ENCODE peak calls at places on chromosomes 2 and 18, in four cellular contexts. E is activated CD4-positive, alpha-beta T cell treated with anti-CD3 and anti-CD28 coated beads for 4 hours; A is HepG2; W is head of caudate nucleus. Z is an unnamed sample.

GRCh38 chr18:2919600-2919999 is 72.8 kb downstream of the EMILIN2 start:
- DNase-seq in E (no peak), W (no peak), A (no peak), Z (no peak)

GRCh38 chr18:57188851-57189565 is 42.1 kb downstream of the BOD1L2 start:
- DNase-seq in W (no peak), A (no peak), E (no peak), Z (no peak)

GRCh38 chr2:218075975-218076811 is 7.1 kb downstream of the RUFY4 start:
- DNase-seq in E (no peak), W (no peak), A (no peak), Z (no peak)

GRCh38 chr2:221571391-221572179 is 519 bp downstream of the EPHA4 start:
- DNase-seq in W (peak), E (peak), A (no peak), Z (peak)

GRCh38 chr2:98293931-98294687 is 52.1 kb upstream of the CNGA3 start:
- DNase-seq in W (no peak), A (no peak), E (no peak), Z (no peak)

GRCh38 chr2:241811952-241812729 is 3.1 kb downstream of the NEU4 start:
- DNase-seq in A (no peak), W (no peak), E (no peak), Z (no peak)

GRCh38 chr2:144943986-144944385 is 424.1 kb upstream of the ZEB2 start:
- DNase-seq in A (no peak), E (no peak), W (no peak), Z (no peak)

GRCh38 chr2:60531638-60532216 is 21.7 kb downstream of the BCL11A start:
- DNase-seq in A (no peak), E (no peak), W (no peak), Z (no peak)

GRCh38 chr2:55772309-55772980 is 78.8 kb upstream of the PNPT1 start:
- DNase-seq in W (no peak), A (no peak), E (no peak), Z (no peak)

GRCh38 chr18:38076346-38077053 is 510.9 kb upstream of the CELF4 start:
- DNase-seq in W (no peak), A (no peak), E (no peak), Z (no peak)

Z was measured in activated T-helper 9 cell treated with anti-CD3 and anti-CD28 coated beads, Interleukin-2, amount 50 U/mL, for 16 hours.